ENCODE peak calls at places on chromosomes 12 and 14, in four cellular contexts. One of them, this sample, is unnamed.

GRCh38 chr14:55131782-55132181 is 2.7 kb downstream of the LGALS3 start:
- DNase-seq in heart left ventricle: no peak
- DNase-seq in AG04450: no peak
- DNase-seq in WERI-Rb-1: no peak
- DNase-seq in this sample: no peak

GRCh38 chr12:44053550-44054243 is 217.8 kb downstream of the TMEM117 start:
- DNase-seq in heart left ventricle: peak; percentile 10
- DNase-seq in AG04450: no peak
- DNase-seq in WERI-Rb-1: no peak
- DNase-seq in this sample: no peak

GRCh38 chr14:98666545-98666944 is 605.5 kb downstream of the BCL11B start:
- DNase-seq in heart left ventricle: no peak
- DNase-seq in AG04450: no peak
- DNase-seq in WERI-Rb-1: no peak
- DNase-seq in this sample: no peak

GRCh38 chr14:51395361-51395849 is 155.4 kb downstream of the TMX1 start:
- DNase-seq in heart left ventricle: peak; percentile 36
- DNase-seq in AG04450: peak; percentile 82
- DNase-seq in WERI-Rb-1: peak; percentile 95
- DNase-seq in this sample: no peak

GRCh38 chr12:19643635-19644034 is 204.3 kb downstream of the AEBP2 start:
- DNase-seq in heart left ventricle: no peak
- DNase-seq in AG04450: no peak
- DNase-seq in WERI-Rb-1: peak; percentile 68
- DNase-seq in this sample: no peak

GRCh38 chr12:572532-572899 is 90.7 kb downstream of the NINJ2 start:
- DNase-seq in heart left ventricle: no peak
- DNase-seq in AG04450: no peak
- DNase-seq in WERI-Rb-1: no peak
- DNase-seq in this sample: no peak

GRCh38 chr14:96091149-96091693 is 52.1 kb downstream of the C14orf132 start:
- DNase-seq in heart left ventricle: no peak
- DNase-seq in AG04450: no peak
- DNase-seq in WERI-Rb-1: peak; percentile 66
- DNase-seq in this sample: no peak

GRCh38 chr12:24561882-24562760 is 386.8 kb downstream of the BCAT1 start:
- DNase-seq in heart left ventricle: peak; percentile 69
- DNase-seq in AG04450: no peak
- DNase-seq in WERI-Rb-1: peak; percentile 30
- DNase-seq in this sample: no peak

GRCh38 chr14:101022916-101023435 is 119.5 kb upstream of the RTL1 start:
- DNase-seq in heart left ventricle: peak; percentile 1
- DNase-seq in AG04450: no peak
- DNase-seq in WERI-Rb-1: no peak
- DNase-seq in this sample: no peak

GRCh38 chr12:6177593-6178358 is 22.4 kb upstream of the CD9 start:
- DNase-seq in heart left ventricle: no peak
- DNase-seq in AG04450: no peak
- DNase-seq in WERI-Rb-1: no peak
- DNase-seq in this sample: no peak

GRCh38 chr12:57272337-57273151 is 21.6 kb upstream of the STAC3 start:
- DNase-seq in heart left ventricle: peak; percentile 33
- DNase-seq in AG04450: no peak
- DNase-seq in WERI-Rb-1: peak; percentile 27
- DNase-seq in this sample: no peak

GRCh38 chr12:104565606-104566243 is 109.0 kb downstream of the CHST11 start:
- DNase-seq in heart left ventricle: no peak
- DNase-seq in AG04450: no peak
- DNase-seq in WERI-Rb-1: no peak
- DNase-seq in this sample: no peak

GRCh38 chr12:57452181-57452936 is 2.7 kb upstream of the INHBE start:
- DNase-seq in heart left ventricle: peak; percentile 78
- DNase-seq in AG04450: peak; percentile 84
- DNase-seq in WERI-Rb-1: peak; percentile 94
- DNase-seq in this sample: no peak

GRCh38 chr12:68189766-68190700 is 30.5 kb upstream of the IFNG start:
- DNase-seq in heart left ventricle: no peak
- DNase-seq in AG04450: no peak
- DNase-seq in WERI-Rb-1: no peak
- DNase-seq in this sample: no peak

GRCh38 chr12:58640314-58640713 is 280.0 kb downstream of the LRIG3 start:
- DNase-seq in heart left ventricle: no peak
- DNase-seq in AG04450: no peak
- DNase-seq in WERI-Rb-1: no peak
- DNase-seq in this sample: no peak

GRCh38 chr12:3480744-3481143 is 10.3 kb upstream of the PRMT8 start:
- DNase-seq in heart left ventricle: no peak
- DNase-seq in AG04450: no peak
- DNase-seq in WERI-Rb-1: no peak
- DNase-seq in this sample: no peak

DNA sequence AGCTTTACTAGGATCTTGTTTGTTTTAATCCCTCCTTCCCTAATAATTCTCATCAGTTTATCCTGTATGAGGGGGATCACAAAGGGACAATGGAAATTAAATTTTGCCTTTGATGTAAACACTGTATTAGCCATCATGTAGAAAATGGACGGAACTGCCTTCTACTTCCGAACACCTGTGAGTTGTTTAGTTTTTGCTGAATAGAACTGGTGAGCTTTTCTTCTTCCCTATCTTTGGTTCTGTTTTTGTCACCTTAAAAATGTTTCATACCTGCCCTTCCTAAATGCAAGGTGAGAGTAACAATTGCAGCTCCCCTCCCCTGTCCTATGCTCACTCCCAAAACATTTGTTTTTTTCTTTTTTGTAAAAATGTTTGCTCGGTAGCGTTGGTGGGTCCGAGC is 7.6 kb downstream of the FOXA1 start:
- DNase-seq in heart left ventricle: no peak
- DNase-seq in AG04450: no peak
- DNase-seq in WERI-Rb-1: no peak
- DNase-seq in this sample: no peak
- H3K27me3 ChIP-seq in heart left ventricle: peaks cover 98% of the 10 kb centered on the region
- H3K27me3 ChIP-seq in AG04450: peaks cover 85% of the 10 kb centered on the region
- H3K27me3 ChIP-seq in WERI-Rb-1: peaks cover 94% of the 10 kb centered on the region
- H3K27me3 ChIP-seq in this sample: peaks cover 92% of the 10 kb centered on the region

GRCh38 chr12:109449845-109450532 is 27.1 kb downstream of the KCTD10 start:
- DNase-seq in heart left ventricle: no peak
- DNase-seq in AG04450: no peak
- DNase-seq in WERI-Rb-1: peak; percentile 34
- DNase-seq in this sample: no peak
- TF ChIP-seq CTCF in heart left ventricle: no peak
- TF ChIP-seq CTCF in AG04450: no peak
- TF ChIP-seq CTCF in WERI-Rb-1: peak; percentile 61
- TF ChIP-seq CTCF in this sample: no peak

GRCh38 chr14:102508774-102509743 is 517 bp downstream of the ANKRD9 start:
- DNase-seq in heart left ventricle: peak; percentile 71
- DNase-seq in AG04450: no peak
- DNase-seq in WERI-Rb-1: no peak
- DNase-seq in this sample: no peak

GRCh38 chr14:102509744-102510615 is at the start of gene ANKRD9:
- DNase-seq in heart left ventricle: peak; percentile 97
- DNase-seq in AG04450: peak; percentile 77
- DNase-seq in WERI-Rb-1: peak; percentile 94
- DNase-seq in this sample: peak; percentile 74

GRCh38 chr14:102507891-102508312 is 1.7 kb downstream of the ANKRD9 start:
- DNase-seq in heart left ventricle: no peak
- DNase-seq in AG04450: no peak
- DNase-seq in WERI-Rb-1: no peak
- DNase-seq in this sample: no peak

GRCh38 chr14:102507026-102507860 is 2.3 kb downstream of the ANKRD9 start:
- DNase-seq in heart left ventricle: no peak
- DNase-seq in AG04450: no peak
- DNase-seq in WERI-Rb-1: no peak
- DNase-seq in this sample: peak; percentile 43

GRCh38 chr14:102508410-102508773 is 1.2 kb downstream of the ANKRD9 start:
- DNase-seq in heart left ventricle: no peak
- DNase-seq in AG04450: no peak
- DNase-seq in WERI-Rb-1: no peak
- DNase-seq in this sample: no peak
- H3K27me3 ChIP-seq in heart left ventricle: no peaks in the 10 kb centered on the region
- H3K27me3 ChIP-seq in AG04450: no peaks in the 10 kb centered on the region
- H3K27me3 ChIP-seq in WERI-Rb-1: no peaks in the 10 kb centered on the region
- H3K27me3 ChIP-seq in this sample: no peaks in the 10 kb centered on the region

GRCh38 chr14:60332869-60333268 is 83.8 kb downstream of the PPM1A start:
- DNase-seq in heart left ventricle: no peak
- DNase-seq in AG04450: no peak
- DNase-seq in WERI-Rb-1: no peak
- DNase-seq in this sample: no peak

GRCh38 chr14:60327447-60328331 is 78.7 kb downstream of the PPM1A start:
- DNase-seq in heart left ventricle: peak; percentile 28
- DNase-seq in AG04450: no peak
- DNase-seq in WERI-Rb-1: peak; percentile 93
- DNase-seq in this sample: peak; percentile 26

GRCh38 chr14:60331201-60332045 is 82.4 kb downstream of the PPM1A start:
- DNase-seq in heart left ventricle: peak; percentile 37
- DNase-seq in AG04450: no peak
- DNase-seq in WERI-Rb-1: peak; percentile 89
- DNase-seq in this sample: peak; percentile 66

GRCh38 chr14:60328588-60328987 is 79.6 kb downstream of the PPM1A start:
- DNase-seq in heart left ventricle: no peak
- DNase-seq in AG04450: no peak
- DNase-seq in WERI-Rb-1: peak; percentile 40
- DNase-seq in this sample: no peak

GRCh38 chr14:60332046-60332399 is 83.0 kb downstream of the PPM1A start:
- DNase-seq in heart left ventricle: no peak
- DNase-seq in AG04450: no peak
- DNase-seq in WERI-Rb-1: no peak
- DNase-seq in this sample: no peak
- TF ChIP-seq CTCF in heart left ventricle: no peak
- TF ChIP-seq CTCF in AG04450: no peak
- TF ChIP-seq CTCF in WERI-Rb-1: no peak
- TF ChIP-seq CTCF in this sample: peak; percentile 46

GRCh38 chr12:131051155-131051473 is 97.4 kb downstream of the ADGRD1 start:
- DNase-seq in heart left ventricle: no peak
- DNase-seq in AG04450: no peak
- DNase-seq in WERI-Rb-1: no peak
- DNase-seq in this sample: no peak

GRCh38 chr12:131052063-131052781 is 98.5 kb downstream of the ADGRD1 start:
- DNase-seq in heart left ventricle: no peak
- DNase-seq in AG04450: no peak
- DNase-seq in WERI-Rb-1: no peak
- DNase-seq in this sample: no peak

GRCh38 chr12:131053567-131053966 is 99.9 kb downstream of the ADGRD1 start:
- DNase-seq in heart left ventricle: no peak
- DNase-seq in AG04450: no peak
- DNase-seq in WERI-Rb-1: no peak
- DNase-seq in this sample: no peak

GRCh38 chr12:131054345-131055092 is 100.8 kb downstream of the ADGRD1 start:
- DNase-seq in heart left ventricle: no peak
- DNase-seq in AG04450: no peak
- DNase-seq in WERI-Rb-1: no peak
- DNase-seq in this sample: no peak

DNA sequence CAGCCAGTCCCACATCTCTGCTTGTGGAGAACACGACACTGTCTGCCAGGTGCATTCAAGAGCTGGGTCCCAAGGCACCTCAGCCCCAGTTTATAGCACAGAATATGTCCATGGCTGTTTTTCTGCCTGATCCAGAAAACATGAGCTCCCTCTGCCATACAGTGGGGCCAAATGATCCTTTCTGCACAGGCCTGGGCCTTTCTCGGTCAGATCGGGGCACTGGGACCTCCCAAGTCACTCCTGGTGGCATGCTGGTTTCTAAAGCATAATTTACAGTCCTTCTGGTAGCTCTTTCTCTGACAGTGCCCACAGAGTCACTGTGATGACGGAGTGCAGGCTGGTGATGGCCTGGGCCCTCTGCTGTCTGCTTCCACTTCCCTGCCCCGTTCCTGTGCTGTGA is 99.2 kb downstream of the ADGRD1 start:
- DNase-seq in heart left ventricle: no peak
- DNase-seq in AG04450: no peak
- DNase-seq in WERI-Rb-1: no peak
- DNase-seq in this sample: no peak
- H3K27me3 ChIP-seq in heart left ventricle: no peaks in the 10 kb centered on the region
- H3K27me3 ChIP-seq in AG04450: no peaks in the 10 kb centered on the region
- H3K27me3 ChIP-seq in WERI-Rb-1: no peaks in the 10 kb centered on the region
- H3K27me3 ChIP-seq in this sample: no peaks in the 10 kb centered on the region

GRCh38 chr14:35229495-35230089 is 62.6 kb upstream of the PSMA6 start:
- DNase-seq in heart left ventricle: no peak
- DNase-seq in AG04450: no peak
- DNase-seq in WERI-Rb-1: no peak
- DNase-seq in this sample: no peak
- TF ChIP-seq CTCF in heart left ventricle: peak; percentile 15
- TF ChIP-seq CTCF in AG04450: peak; percentile 2
- TF ChIP-seq CTCF in WERI-Rb-1: no peak
- TF ChIP-seq CTCF in this sample: peak; percentile 64

GRCh38 chr14:37591941-37592287 is 3.1 kb downstream of the FOXA1 start:
- DNase-seq in heart left ventricle: no peak
- DNase-seq in AG04450: no peak
- DNase-seq in WERI-Rb-1: no peak
- DNase-seq in this sample: no peak

GRCh38 chr14:37591311-37591940 is 3.6 kb downstream of the FOXA1 start:
- DNase-seq in heart left ventricle: no peak
- DNase-seq in AG04450: no peak
- DNase-seq in WERI-Rb-1: no peak
- DNase-seq in this sample: no peak

GRCh38 chr14:37590096-37590809 is 4.8 kb downstream of the FOXA1 start:
- DNase-seq in heart left ventricle: no peak
- DNase-seq in AG04450: no peak
- DNase-seq in WERI-Rb-1: no peak
- DNase-seq in this sample: no peak

GRCh38 chr14:37588956-37589737 is 5.9 kb downstream of the FOXA1 start:
- DNase-seq in heart left ventricle: no peak
- DNase-seq in AG04450: no peak
- DNase-seq in WERI-Rb-1: no peak
- DNase-seq in this sample: no peak

DNA sequence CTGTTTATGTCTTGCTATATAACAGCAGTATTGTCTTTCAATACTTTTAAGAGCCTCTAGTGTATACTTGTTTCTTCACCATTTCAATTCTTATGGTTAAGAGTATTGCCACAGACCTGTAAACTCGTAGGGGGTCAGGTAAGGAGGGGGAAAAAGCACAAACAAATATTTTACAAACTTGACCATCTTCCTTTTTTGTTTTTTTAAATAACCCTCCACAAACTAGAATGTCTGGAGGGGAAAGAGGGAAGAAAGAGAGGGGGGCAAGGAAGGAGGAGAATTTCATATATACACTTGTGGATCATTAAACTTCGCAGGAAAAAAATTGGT is 4.3 kb downstream of the FOXA1 start:
- DNase-seq in heart left ventricle: no peak
- DNase-seq in AG04450: no peak
- DNase-seq in WERI-Rb-1: no peak
- DNase-seq in this sample: no peak
- H3K27me3 ChIP-seq in heart left ventricle: peaks cover 95% of the 10 kb centered on the region
- H3K27me3 ChIP-seq in AG04450: peaks cover 76% of the 10 kb centered on the region
- H3K27me3 ChIP-seq in WERI-Rb-1: peaks cover 91% of the 10 kb centered on the region
- H3K27me3 ChIP-seq in this sample: peaks cover 86% of the 10 kb centered on the region

GRCh38 chr12:14185441-14186192 is 179.9 kb upstream of the ATF7IP start:
- DNase-seq in heart left ventricle: no peak
- DNase-seq in AG04450: peak; percentile 2
- DNase-seq in WERI-Rb-1: peak; percentile 29
- DNase-seq in this sample: peak; percentile 7
- TF ChIP-seq CTCF in heart left ventricle: peak; percentile 58
- TF ChIP-seq CTCF in AG04450: peak; percentile 76
- TF ChIP-seq CTCF in WERI-Rb-1: peak; percentile 73
- TF ChIP-seq CTCF in this sample: peak; percentile 52

This sample was measured in CD4-positive, alpha-beta T cell.